ENCODE peak calls at places on chromosomes 13 and 19, in four cellular contexts. C is heart right ventricle, W is vagina, Z is upper lobe of right lung. A is an unnamed sample. For H3K27me3, the result is how much of the 10 kb centered on the place peaks cover.

GRCh38 chr13:29513002-29513980 is 82.2 kb downstream of the SLC7A1 start:
- DNase-seq in C (no peak), W (no peak), Z (peak), A (no peak)

GRCh38 chr19:8887364-8887763 is 55.2 kb downstream of the MBD3L1 start:
- DNase-seq in C (no peak), W (no peak), Z (no peak), A (no peak)

GRCh38 chr19:34480971-34481821 is at the start of gene WTIP:
- DNase-seq in C (peak), W (no peak), Z (peak), A (peak)

GRCh38 chr19:54137913-54138776 is 583 bp downstream of the CNOT3 start:
- DNase-seq in C (no peak), W (no peak), Z (peak), A (peak)

GRCh38 chr19:18058208-18059009 is 28.3 kb downstream of the IL12RB1 start:
- DNase-seq in C (peak), W (no peak), Z (peak), A (peak)

GRCh38 chr13:106609116-106609515 is 41.2 kb upstream of the ARGLU1 start:
- DNase-seq in C (no peak), W (no peak), Z (no peak), A (no peak)

GRCh38 chr13:43629691-43630480 is 156.9 kb downstream of the ENOX1 start:
- DNase-seq in C (no peak), W (no peak), Z (no peak), A (no peak)

GRCh38 chr13:44470623-44471562 is 97.3 kb downstream of the SERP2 start:
- DNase-seq in C (no peak), W (no peak), Z (no peak), A (no peak)

GRCh38 chr13:43805071-43805468 is 18.3 kb upstream of the ENOX1 start:
- DNase-seq in C (no peak), W (no peak), Z (no peak), A (no peak)

GRCh38 chr19:35045667-35046300 is 4.3 kb downstream of the HPN start:
- DNase-seq in C (no peak), W (no peak), Z (no peak), A (no peak)

GRCh38 chr13:80586356-80586755 is 245.4 kb upstream of the SPRY2 start:
- DNase-seq in C (no peak), W (no peak), Z (no peak), A (no peak)

GRCh38 chr19:33868076-33868735 is 71.5 kb downstream of the KCTD15 start:
- DNase-seq in C (no peak), W (peak), Z (no peak), A (no peak)

GRCh38 chr19:16325161-16325527 is 518 bp downstream of the KLF2 start:
- DNase-seq in C (no peak), W (no peak), Z (peak), A (peak)

GRCh38 chr13:50127726-50128291 is 112.6 kb downstream of the KCNRG start:
- DNase-seq in C (no peak), W (no peak), Z (no peak), A (no peak)

GRCh38 chr13:99217461-99218101 is 16.9 kb downstream of the UBAC2 start:
- DNase-seq in C (no peak), W (no peak), Z (no peak), A (no peak)

GRCh38 chr19:31331536-31331935 is 17.7 kb downstream of the TSHZ3 start:
- DNase-seq in C (no peak), W (no peak), Z (no peak), A (no peak)

GRCh38 chr13:110001622-110002275 is 215.4 kb upstream of the IRS2 start:
- DNase-seq in C (no peak), W (no peak), Z (no peak), A (no peak)

GRCh38 chr13:110008816-110009215 is 222.4 kb upstream of the IRS2 start:
- DNase-seq in C (no peak), W (no peak), Z (no peak), A (no peak)

GRCh38 chr13:32905864-32906180 is 110.4 kb upstream of the KL start:
- DNase-seq in C (peak), W (no peak), Z (no peak), A (no peak)

GRCh38 chr13:33111414-33112110 is 95.3 kb downstream of the KL start:
- DNase-seq in C (peak), W (no peak), Z (no peak), A (no peak)

GRCh38 chr19:46355234-46355990 is 8.5 kb downstream of the PPP5C start:
- DNase-seq in C (no peak), W (no peak), Z (no peak), A (no peak)

GRCh38 chr13:70668293-70668692 is 560.0 kb upstream of the KLHL1 start:
- DNase-seq in C (no peak), W (no peak), Z (no peak), A (no peak)

GRCh38 chr19:48913114-48913513 is 13.0 kb downstream of the NUCB1 start:
- DNase-seq in C (no peak), W (no peak), Z (no peak), A (no peak)

GRCh38 chr19:55461974-55462628 is 659 bp upstream of the ISOC2 start:
- DNase-seq in C (no peak), W (no peak), Z (no peak), A (no peak)

GRCh38 chr19:51565583-51565982 is 5.5 kb upstream of the ZNF175 start:
- DNase-seq in C (no peak), W (no peak), Z (no peak), A (no peak)

GRCh38 chr19:31377736-31378135 is 28.5 kb upstream of the TSHZ3 start:
- DNase-seq in C (no peak), W (no peak), Z (no peak), A (no peak)

GRCh38 chr13:112260108-112261055 is 115.8 kb upstream of the SPACA7 start:
- DNase-seq in C (no peak), W (peak), Z (no peak), A (no peak)

GRCh38 chr19:39427707-39428106 is 8.0 kb downstream of the RPS16 start:
- DNase-seq in C (no peak), W (no peak), Z (no peak), A (no peak)
- H3K27me3 ChIP-seq in C (under half), W (under half), Z (under half), A (under half)

GRCh38 chr13:23161176-23161825 is 19.5 kb upstream of the SGCG start:
- DNase-seq in C (no peak), W (no peak), Z (no peak), A (no peak)
- H3K27me3 ChIP-seq in C (under half), W (under half), Z (under half), A (under half)

GRCh38 chr19:4568884-4569283 is 9.4 kb upstream of the SEMA6B start:
- DNase-seq in C (no peak), W (no peak), Z (no peak), A (no peak)

GRCh38 chr19:4570423-4570822 is 10.9 kb upstream of the SEMA6B start:
- DNase-seq in C (no peak), W (no peak), Z (no peak), A (no peak)

GRCh38 chr19:4573682-4574081 is 14.2 kb upstream of the SEMA6B start:
- DNase-seq in C (no peak), W (no peak), Z (no peak), A (no peak)

GRCh38 chr19:4570916-4571304 is 11.4 kb upstream of the SEMA6B start:
- DNase-seq in C (no peak), W (no peak), Z (no peak), A (no peak)

GRCh38 chr19:4571305-4571917 is 11.9 kb upstream of the SEMA6B start:
- DNase-seq in C (no peak), W (no peak), Z (no peak), A (no peak)
- H3K27me3 ChIP-seq in C (under half), W (under half), Z (under half), A (under half)

GRCh38 chr13:84823528-84823927 is 941.3 kb upstream of the SLITRK1 start:
- DNase-seq in C (no peak), W (no peak), Z (no peak), A (no peak)

GRCh38 chr13:84816567-84817133 is 934.4 kb upstream of the SLITRK1 start:
- DNase-seq in C (no peak), W (no peak), Z (no peak), A (no peak)

GRCh38 chr13:84821261-84821660 is 939.0 kb upstream of the SLITRK1 start:
- DNase-seq in C (no peak), W (no peak), Z (no peak), A (no peak)
- H3K27me3 ChIP-seq in C (under half), W (under half), Z (under half), A (under half)

DNA sequence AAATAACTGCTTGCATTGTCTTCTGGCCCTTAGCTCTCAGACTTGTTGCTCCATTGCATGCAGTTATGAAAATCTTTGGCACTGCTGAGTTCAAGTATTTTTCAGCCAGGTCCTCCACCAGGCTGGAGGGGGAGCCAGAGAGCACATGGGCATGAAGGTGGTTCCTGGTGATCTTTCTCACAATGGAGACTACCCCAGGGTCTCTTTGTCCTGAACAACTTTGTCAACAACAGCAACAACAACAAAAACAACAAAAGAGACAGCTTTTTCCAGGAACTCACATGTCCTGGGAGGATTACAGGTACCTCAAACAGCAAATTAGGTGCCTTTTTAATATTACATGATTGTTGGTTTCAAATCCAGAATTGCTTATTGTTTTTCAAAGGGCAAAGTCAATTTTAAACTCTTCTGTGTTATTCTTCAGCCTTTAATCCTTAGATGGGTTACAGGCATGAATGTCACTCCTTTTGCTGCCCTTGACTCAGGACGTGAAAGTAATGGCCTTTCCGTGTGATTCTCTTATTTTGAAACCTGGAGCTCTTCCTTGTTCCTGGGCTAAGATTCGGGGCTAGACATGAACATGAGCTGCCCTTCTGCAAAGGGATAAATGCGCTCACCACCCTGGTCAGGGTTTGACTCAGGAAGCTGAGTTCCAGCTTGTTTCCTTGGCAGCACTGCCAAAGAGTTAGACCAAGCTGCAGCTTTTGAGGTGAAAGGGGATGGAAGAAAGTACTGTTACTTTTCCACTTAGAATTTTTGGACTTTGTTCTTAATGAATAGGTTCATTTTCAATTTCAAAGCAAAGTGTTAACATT is 1.8 kb downstream of the RGCC start:
- DNase-seq in C (peak), W (no peak), Z (peak), A (peak)
- H3K27me3 ChIP-seq in C (under half), W (under half), Z (under half), A (under half)

A was measured in lower lobe of right lung.